ENCODE peak calls at places on chromosomes 5 and 9, in ten cellular contexts. U, Z, A, Q, E, N, B, M, Y and V are unnamed samples.

GRCh38 chr9:116555102-116555501 is 132.0 kb upstream of the TRIM32 start:
- DNase-seq in U (no peak), Z (no peak), A (peak), Q (no peak), E (no peak), N (no peak), B (no peak), M (no peak), Y (no peak), V (no peak)

GRCh38 chr9:133529457-133529856 is 4.7 kb upstream of the MYMK start:
- DNase-seq in U (no peak), Z (no peak), A (no peak), Q (no peak), E (no peak), N (no peak), B (no peak), M (no peak), Y (no peak), V (no peak)

GRCh38 chr5:81230429-81230828 is 2.7 kb upstream of the CKMT2 start:
- DNase-seq in U (no peak), Z (no peak), A (no peak), Q (no peak), E (no peak), N (no peak), B (no peak), M (no peak), Y (no peak), V (no peak)

GRCh38 chr9:21889673-21890072 is 87.2 kb downstream of the MTAP start:
- DNase-seq in U (no peak), Z (no peak), A (no peak), Q (no peak), E (no peak), N (no peak), B (no peak), M (no peak), Y (no peak), V (no peak)

GRCh38 chr9:131447600-131447999 is 53.7 kb downstream of the PRRC2B start:
- DNase-seq in U (no peak), Z (no peak), A (peak), Q (no peak), E (no peak), N (no peak), B (no peak), M (no peak), Y (no peak), V (no peak)

GRCh38 chr9:137031904-137032639 is at the start of gene FUT7:
- DNase-seq in U (no peak), Z (no peak), A (no peak), Q (no peak), E (no peak), N (no peak), B (no peak), M (no peak), Y (no peak), V (no peak)

GRCh38 chr9:128625391-128626145 is 31.1 kb downstream of the DYNC2I2 start:
- DNase-seq in U (no peak), Z (no peak), A (peak), Q (peak), E (no peak), N (peak), B (no peak), M (no peak), Y (peak), V (no peak)

GRCh38 chr9:69975681-69976080 is 68.0 kb upstream of the MAMDC2 start:
- DNase-seq in U (no peak), Z (no peak), A (no peak), Q (peak), E (peak), N (no peak), B (no peak), M (no peak), Y (no peak), V (no peak)

GRCh38 chr9:107425110-107426025 is 64.2 kb downstream of the KLF4 start:
- DNase-seq in U (peak), Z (peak), A (peak), Q (peak), E (no peak), N (peak), B (peak), M (peak), Y (peak), V (peak)

GRCh38 chr9:137406876-137407589 is 15.9 kb downstream of the EXD3 start:
- DNase-seq in U (peak), Z (peak), A (peak), Q (peak), E (no peak), N (peak), B (peak), M (peak), Y (peak), V (peak)

GRCh38 chr5:79924936-79925893 is 65.8 kb downstream of the MTX3 start:
- DNase-seq in U (no peak), Z (no peak), A (no peak), Q (peak), E (peak), N (peak), B (no peak), M (peak), Y (peak), V (no peak)

GRCh38 chr5:170046221-170046620 is 59.5 kb upstream of the FOXI1 start:
- DNase-seq in U (no peak), Z (peak), A (no peak), Q (no peak), E (no peak), N (peak), B (no peak), M (no peak), Y (no peak), V (no peak)

GRCh38 chr5:129361441-129362025 is 98.6 kb upstream of the ADAMTS19 start:
- DNase-seq in U (no peak), Z (no peak), A (no peak), Q (no peak), E (no peak), N (peak), B (no peak), M (peak), Y (peak), V (peak)

GRCh38 chr9:106085479-106085878 is 391.1 kb downstream of the TMEM38B start:
- DNase-seq in U (no peak), Z (no peak), A (no peak), Q (no peak), E (no peak), N (no peak), B (no peak), M (no peak), Y (no peak), V (no peak)

GRCh38 chr9:115042781-115043509 is 75.0 kb downstream of the TNC start:
- DNase-seq in U (no peak), Z (no peak), A (no peak), Q (peak), E (no peak), N (no peak), B (no peak), M (no peak), Y (no peak), V (peak)

GRCh38 chr9:38066907-38067610 is 2.0 kb downstream of the SHB start:
- DNase-seq in U (no peak), Z (peak), A (peak), Q (peak), E (no peak), N (peak), B (no peak), M (peak), Y (no peak), V (no peak)

GRCh38 chr9:92328225-92328624 is 2.5 kb downstream of the CENPP start:
- DNase-seq in U (no peak), Z (no peak), A (no peak), Q (peak), E (peak), N (peak), B (no peak), M (peak), Y (peak), V (peak)

GRCh38 chr9:14584571-14584970 is 108.7 kb downstream of the ZDHHC21 start:
- DNase-seq in U (no peak), Z (no peak), A (no peak), Q (no peak), E (no peak), N (no peak), B (no peak), M (peak), Y (no peak), V (no peak)

GRCh38 chr9:87570000-87570834 is 72.5 kb downstream of the DAPK1 start:
- DNase-seq in U (no peak), Z (no peak), A (no peak), Q (no peak), E (no peak), N (no peak), B (peak), M (no peak), Y (no peak), V (peak)

GRCh38 chr5:102481044-102481715 is 17.6 kb downstream of the SLCO6A1 start:
- DNase-seq in U (no peak), Z (no peak), A (no peak), Q (no peak), E (no peak), N (no peak), B (no peak), M (peak), Y (no peak), V (no peak)

GRCh38 chr5:73668422-73669116 is 42.6 kb downstream of the ARHGEF28 start:
- DNase-seq in U (no peak), Z (no peak), A (no peak), Q (no peak), E (no peak), N (no peak), B (no peak), M (no peak), Y (no peak), V (no peak)

GRCh38 chr5:78221964-78222451 is 72.5 kb downstream of the AP3B1 start:
- DNase-seq in U (no peak), Z (no peak), A (no peak), Q (peak), E (peak), N (peak), B (peak), M (peak), Y (no peak), V (peak)
- TF ChIP-seq CTCF in U (no peak), Z (no peak), A (no peak), Q (peak), E (peak), N (peak), B (peak), M (peak), Y (peak), V (peak)

DNA sequence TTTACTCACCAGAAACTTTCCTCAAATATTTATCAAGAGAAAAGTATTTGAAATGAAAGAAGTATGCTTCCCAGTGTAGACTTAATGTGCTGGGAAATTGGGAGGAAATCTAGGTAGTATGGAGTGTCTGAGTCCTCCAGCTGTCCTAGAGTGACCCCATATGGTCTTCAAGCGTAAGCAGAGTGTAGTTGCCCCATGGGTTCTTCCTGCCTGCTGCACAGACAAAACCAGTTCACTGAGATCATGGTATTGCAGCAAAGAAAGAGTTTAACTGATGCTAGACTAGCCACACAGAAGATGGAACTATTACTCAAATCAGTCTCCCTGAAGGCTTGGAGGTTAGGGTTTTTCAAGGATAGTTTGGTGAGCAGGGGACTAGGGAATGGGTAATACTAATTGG is 114.9 kb upstream of the PRLR start:
- DNase-seq in U (no peak), Z (no peak), A (no peak), Q (no peak), E (no peak), N (peak), B (no peak), M (peak), Y (no peak), V (no peak)
- TF ChIP-seq CTCF in U (no peak), Z (no peak), A (no peak), Q (no peak), E (no peak), N (peak), B (peak), M (no peak), Y (peak), V (peak)

GRCh38 chr5:154351566-154351965 is 94.2 kb upstream of the SAP30L start:
- DNase-seq in U (no peak), Z (no peak), A (no peak), Q (no peak), E (no peak), N (no peak), B (no peak), M (no peak), Y (no peak), V (no peak)
- TF ChIP-seq CTCF in U (no peak), Z (no peak), A (no peak), Q (no peak), E (no peak), N (no peak), B (no peak), M (no peak), Y (no peak), V (no peak)

GRCh38 chr5:39716532-39716971 is 291.8 kb upstream of the DAB2 start:
- DNase-seq in U (peak), Z (peak), A (no peak), Q (peak), E (peak), N (peak), B (peak), M (peak), Y (peak), V (peak)
- TF ChIP-seq CTCF in U (peak), Z (peak), A (no peak), Q (peak), E (peak), N (peak), B (peak), M (peak), Y (peak), V (peak)

GRCh38 chr9:35909274-35909673 is at the start of gene SPAAR:
- DNase-seq in U (no peak), Z (no peak), A (no peak), Q (no peak), E (no peak), N (no peak), B (no peak), M (no peak), Y (no peak), V (no peak)

GRCh38 chr9:35911690-35912089 is 2.4 kb downstream of the SPAAR start:
- DNase-seq in U (no peak), Z (no peak), A (no peak), Q (no peak), E (no peak), N (no peak), B (no peak), M (no peak), Y (no peak), V (no peak)

GRCh38 chr9:35909687-35910612 is 660 bp downstream of the SPAAR start:
- DNase-seq in U (no peak), Z (no peak), A (no peak), Q (no peak), E (no peak), N (no peak), B (no peak), M (peak), Y (no peak), V (no peak)

GRCh38 chr9:35912791-35913400 is 3.6 kb downstream of the SPAAR start:
- DNase-seq in U (no peak), Z (no peak), A (no peak), Q (no peak), E (no peak), N (no peak), B (no peak), M (no peak), Y (no peak), V (no peak)

GRCh38 chr9:35910613-35911488 is 1.6 kb downstream of the SPAAR start:
- DNase-seq in U (no peak), Z (no peak), A (no peak), Q (peak), E (peak), N (peak), B (peak), M (peak), Y (peak), V (peak)
- TF ChIP-seq CTCF in U (peak), Z (no peak), A (no peak), Q (peak), E (peak), N (peak), B (peak), M (peak), Y (peak), V (peak)

GRCh38 chr9:446074-446699 is 231.5 kb downstream of the DOCK8 start:
- DNase-seq in U (no peak), Z (no peak), A (no peak), Q (no peak), E (no peak), N (no peak), B (no peak), M (no peak), Y (no peak), V (no peak)
- TF ChIP-seq CTCF in U (no peak), Z (no peak), A (no peak), Q (no peak), E (no peak), N (no peak), B (no peak), M (no peak), Y (no peak), V (no peak)